ENCODE peak calls at places on chromosomes 2 and 18, in five cellular contexts. B is T-cell, R is GM04504, V is endothelial cell, T is amniotic stem cell. J is an unnamed sample.

GRCh38 chr2:113757059-113757657 is 716 bp upstream of the SLC35F5 start:
- DNase-seq in B (peak; percentile 5), R (no peak), V (peak; percentile 7), T (no peak), J (no peak)

GRCh38 chr2:38666578-38666926 is 638 bp downstream of the GALM start:
- DNase-seq in B (no peak), R (no peak), V (peak; percentile 6), T (no peak), J (no peak)

GRCh38 chr18:11987527-11987926 is 6.2 kb downstream of the IMPA2 start:
- DNase-seq in B (no peak), R (no peak), V (no peak), T (no peak), J (no peak)

GRCh38 chr2:237182422-237183123 is 96.9 kb downstream of the COPS8 start:
- DNase-seq in B (no peak), R (no peak), V (no peak), T (no peak), J (no peak)

GRCh38 chr2:67309281-67309680 is 87.9 kb upstream of the ETAA1 start:
- DNase-seq in B (no peak), R (no peak), V (no peak), T (no peak), J (peak; percentile 22)

GRCh38 chr2:166184789-166185188 is 57.0 kb upstream of the SCN1A start:
- DNase-seq in B (no peak), R (no peak), V (no peak), T (no peak), J (no peak)

GRCh38 chr2:231418820-231419640 is 23.5 kb downstream of the B3GNT7 start:
- DNase-seq in B (no peak), R (no peak), V (no peak), T (no peak), J (no peak)

GRCh38 chr2:241965931-241966412 is 96.4 kb downstream of the RTP5 start:
- DNase-seq in B (peak; percentile 13), R (peak; percentile 78), V (peak; percentile 36), T (peak; percentile 95), J (peak; percentile 93)

GRCh38 chr2:123816203-123816602 is 208.9 kb upstream of the CNTNAP5 start:
- DNase-seq in B (no peak), R (no peak), V (no peak), T (no peak), J (no peak)

GRCh38 chr2:168343586-168343985 is 96.2 kb upstream of the STK39 start:
- DNase-seq in B (no peak), R (no peak), V (no peak), T (peak; percentile 20), J (peak; percentile 8)

J was measured in skeletal muscle cell.